ENCODE peak calls at places on chromosome 19, in eight cellular contexts. One of them, this sample, is unnamed.

GRCh38 chr19:29524201-29524911 is 1.4 kb upstream of the VSTM2B start:
- DNase-seq in dorsolateral prefrontal cortex: no peak
- DNase-seq in progenitor cell of endocrine pancreas: no peak
- DNase-seq in tibial artery: no peak
- DNase-seq in stomach: no peak
- DNase-seq in AG04449: no peak
- DNase-seq in colonic mucosa: no peak
- DNase-seq in epithelial cell of esophagus: no peak
- DNase-seq in this sample: no peak

GRCh38 chr19:6822311-6822670 is 49.8 kb downstream of the VAV1 start:
- DNase-seq in dorsolateral prefrontal cortex: no peak
- DNase-seq in progenitor cell of endocrine pancreas: no peak
- DNase-seq in tibial artery: no peak
- DNase-seq in stomach: no peak
- DNase-seq in AG04449: no peak
- DNase-seq in colonic mucosa: no peak
- DNase-seq in epithelial cell of esophagus: no peak
- DNase-seq in this sample: no peak

GRCh38 chr19:32876919-32877285 is 7.3 kb upstream of the SLC7A9 start:
- DNase-seq in dorsolateral prefrontal cortex: no peak
- DNase-seq in progenitor cell of endocrine pancreas: no peak
- DNase-seq in tibial artery: no peak
- DNase-seq in stomach: no peak
- DNase-seq in AG04449: peak
- DNase-seq in colonic mucosa: peak
- DNase-seq in epithelial cell of esophagus: peak
- DNase-seq in this sample: no peak

GRCh38 chr19:5293607-5294089 is 47.0 kb downstream of the PTPRS start:
- DNase-seq in dorsolateral prefrontal cortex: no peak
- DNase-seq in progenitor cell of endocrine pancreas: peak
- DNase-seq in tibial artery: no peak
- DNase-seq in stomach: peak
- DNase-seq in AG04449: no peak
- DNase-seq in colonic mucosa: no peak
- DNase-seq in epithelial cell of esophagus: no peak
- DNase-seq in this sample: no peak

GRCh38 chr19:32421589-32422361 is 16.2 kb downstream of the DPY19L3 start:
- DNase-seq in dorsolateral prefrontal cortex: no peak
- DNase-seq in progenitor cell of endocrine pancreas: no peak
- DNase-seq in tibial artery: no peak
- DNase-seq in stomach: no peak
- DNase-seq in AG04449: no peak
- DNase-seq in colonic mucosa: no peak
- DNase-seq in epithelial cell of esophagus: no peak
- DNase-seq in this sample: peak

GRCh38 chr19:656751-657559 is 6.1 kb downstream of the RNF126 start:
- DNase-seq in dorsolateral prefrontal cortex: no peak
- DNase-seq in progenitor cell of endocrine pancreas: no peak
- DNase-seq in tibial artery: no peak
- DNase-seq in stomach: no peak
- DNase-seq in AG04449: no peak
- DNase-seq in colonic mucosa: no peak
- DNase-seq in epithelial cell of esophagus: no peak
- DNase-seq in this sample: no peak

GRCh38 chr19:29714953-29715694 is at the start of gene C19orf12:
- DNase-seq in dorsolateral prefrontal cortex: no peak
- DNase-seq in progenitor cell of endocrine pancreas: peak
- DNase-seq in tibial artery: no peak
- DNase-seq in stomach: peak
- DNase-seq in AG04449: no peak
- DNase-seq in colonic mucosa: peak
- DNase-seq in epithelial cell of esophagus: peak
- DNase-seq in this sample: no peak

GRCh38 chr19:2478324-2478755 is 2.4 kb downstream of the GADD45B start:
- DNase-seq in dorsolateral prefrontal cortex: no peak
- DNase-seq in progenitor cell of endocrine pancreas: no peak
- DNase-seq in tibial artery: peak
- DNase-seq in stomach: peak
- DNase-seq in AG04449: no peak
- DNase-seq in colonic mucosa: peak
- DNase-seq in epithelial cell of esophagus: peak
- DNase-seq in this sample: peak

GRCh38 chr19:1826557-1827521 is 14.8 kb upstream of the ATP8B3 start:
- DNase-seq in dorsolateral prefrontal cortex: no peak
- DNase-seq in progenitor cell of endocrine pancreas: no peak
- DNase-seq in tibial artery: no peak
- DNase-seq in stomach: no peak
- DNase-seq in AG04449: no peak
- DNase-seq in colonic mucosa: no peak
- DNase-seq in epithelial cell of esophagus: no peak
- DNase-seq in this sample: no peak

GRCh38 chr19:34260771-34261173 is 6.4 kb downstream of the GARRE1 start:
- DNase-seq in dorsolateral prefrontal cortex: no peak
- DNase-seq in progenitor cell of endocrine pancreas: no peak
- DNase-seq in tibial artery: no peak
- DNase-seq in stomach: no peak
- DNase-seq in AG04449: no peak
- DNase-seq in colonic mucosa: no peak
- DNase-seq in epithelial cell of esophagus: no peak
- DNase-seq in this sample: no peak

GRCh38 chr19:18428837-18429674 is 8.9 kb downstream of the ISYNA1 start:
- DNase-seq in dorsolateral prefrontal cortex: no peak
- DNase-seq in progenitor cell of endocrine pancreas: peak
- DNase-seq in tibial artery: no peak
- DNase-seq in stomach: peak
- DNase-seq in AG04449: no peak
- DNase-seq in colonic mucosa: peak
- DNase-seq in epithelial cell of esophagus: peak
- DNase-seq in this sample: peak

GRCh38 chr19:41097302-41097701 is 9.1 kb downstream of the CYP2A13 start:
- DNase-seq in dorsolateral prefrontal cortex: no peak
- DNase-seq in progenitor cell of endocrine pancreas: no peak
- DNase-seq in tibial artery: no peak
- DNase-seq in stomach: no peak
- DNase-seq in AG04449: no peak
- DNase-seq in colonic mucosa: no peak
- DNase-seq in epithelial cell of esophagus: no peak
- DNase-seq in this sample: no peak

GRCh38 chr19:35942235-35942634 is 6.1 kb downstream of the LRFN3 start:
- DNase-seq in dorsolateral prefrontal cortex: no peak
- DNase-seq in progenitor cell of endocrine pancreas: no peak
- DNase-seq in tibial artery: no peak
- DNase-seq in stomach: no peak
- DNase-seq in AG04449: no peak
- DNase-seq in colonic mucosa: no peak
- DNase-seq in epithelial cell of esophagus: no peak
- DNase-seq in this sample: no peak

GRCh38 chr19:40467007-40467565 is 285 bp downstream of the SPTBN4 start:
- DNase-seq in dorsolateral prefrontal cortex: no peak
- DNase-seq in progenitor cell of endocrine pancreas: no peak
- DNase-seq in tibial artery: no peak
- DNase-seq in stomach: no peak
- DNase-seq in AG04449: no peak
- DNase-seq in colonic mucosa: no peak
- DNase-seq in epithelial cell of esophagus: no peak
- DNase-seq in this sample: no peak

GRCh38 chr19:52190679-52191293 is 934 bp downstream of the PPP2R1A start:
- DNase-seq in dorsolateral prefrontal cortex: no peak
- DNase-seq in progenitor cell of endocrine pancreas: no peak
- DNase-seq in tibial artery: no peak
- DNase-seq in stomach: peak
- DNase-seq in AG04449: no peak
- DNase-seq in colonic mucosa: peak
- DNase-seq in epithelial cell of esophagus: peak
- DNase-seq in this sample: no peak

GRCh38 chr19:10864538-10864899 is 6.8 kb upstream of the CARM1 start:
- DNase-seq in dorsolateral prefrontal cortex: peak
- DNase-seq in progenitor cell of endocrine pancreas: peak
- DNase-seq in tibial artery: peak
- DNase-seq in stomach: peak
- DNase-seq in AG04449: no peak
- DNase-seq in colonic mucosa: peak
- DNase-seq in epithelial cell of esophagus: peak
- DNase-seq in this sample: peak

GRCh38 chr19:54905411-54905810 is 537 bp upstream of the NCR1 start:
- DNase-seq in dorsolateral prefrontal cortex: no peak
- DNase-seq in progenitor cell of endocrine pancreas: no peak
- DNase-seq in tibial artery: no peak
- DNase-seq in stomach: no peak
- DNase-seq in AG04449: no peak
- DNase-seq in colonic mucosa: no peak
- DNase-seq in epithelial cell of esophagus: no peak
- DNase-seq in this sample: no peak

GRCh38 chr19:56476671-56477428 is at the start of gene ZNF667:
- DNase-seq in dorsolateral prefrontal cortex: no peak
- DNase-seq in progenitor cell of endocrine pancreas: no peak
- DNase-seq in tibial artery: no peak
- DNase-seq in stomach: no peak
- DNase-seq in AG04449: peak
- DNase-seq in colonic mucosa: peak
- DNase-seq in epithelial cell of esophagus: peak
- DNase-seq in this sample: no peak

GRCh38 chr19:57434386-57435061 is 601 bp upstream of the ZNF749 start:
- DNase-seq in dorsolateral prefrontal cortex: no peak
- DNase-seq in progenitor cell of endocrine pancreas: no peak
- DNase-seq in tibial artery: no peak
- DNase-seq in stomach: no peak
- DNase-seq in AG04449: no peak
- DNase-seq in colonic mucosa: no peak
- DNase-seq in epithelial cell of esophagus: peak
- DNase-seq in this sample: no peak

DNA sequence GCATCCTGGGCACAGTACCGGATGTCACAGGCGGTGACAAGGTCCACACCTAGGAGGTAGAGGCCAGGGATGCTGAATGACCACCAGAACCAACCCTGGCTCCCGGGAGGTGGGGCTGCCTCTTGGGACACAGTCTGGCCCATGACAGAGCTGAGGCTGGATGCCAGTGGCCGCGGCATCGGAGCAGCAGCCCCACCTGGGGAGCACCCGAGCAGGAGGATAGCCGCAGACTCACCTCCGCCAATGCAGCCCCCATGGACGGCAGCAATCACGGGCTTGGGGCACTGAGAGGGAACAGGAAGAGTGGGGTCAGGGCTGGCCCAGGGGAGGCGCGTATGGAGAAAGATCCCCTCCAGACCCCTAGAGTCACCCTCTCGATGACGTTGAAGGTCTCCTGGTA is 4.3 kb upstream of the LGALS4 start:
- DNase-seq in dorsolateral prefrontal cortex: no peak
- DNase-seq in progenitor cell of endocrine pancreas: no peak
- DNase-seq in tibial artery: no peak
- DNase-seq in stomach: no peak
- DNase-seq in AG04449: no peak
- DNase-seq in colonic mucosa: no peak
- DNase-seq in epithelial cell of esophagus: no peak
- DNase-seq in this sample: no peak
- TF ChIP-seq CTCF in dorsolateral prefrontal cortex: no peak
- TF ChIP-seq CTCF in progenitor cell of endocrine pancreas: no peak
- TF ChIP-seq CTCF in tibial artery: no peak
- TF ChIP-seq CTCF in stomach: no peak
- TF ChIP-seq CTCF in AG04449: no peak
- TF ChIP-seq CTCF in colonic mucosa: no peak
- TF ChIP-seq CTCF in epithelial cell of esophagus: no peak
- TF ChIP-seq CTCF in this sample: no peak

GRCh38 chr19:7919681-7920519 is at the start of gene SNAPC2:
- DNase-seq in dorsolateral prefrontal cortex: peak
- DNase-seq in progenitor cell of endocrine pancreas: peak
- DNase-seq in tibial artery: peak
- DNase-seq in stomach: peak
- DNase-seq in AG04449: peak
- DNase-seq in colonic mucosa: peak
- DNase-seq in epithelial cell of esophagus: peak
- DNase-seq in this sample: peak
- TF ChIP-seq CTCF in dorsolateral prefrontal cortex: no peak
- TF ChIP-seq CTCF in progenitor cell of endocrine pancreas: no peak
- TF ChIP-seq CTCF in tibial artery: no peak
- TF ChIP-seq CTCF in stomach: no peak
- TF ChIP-seq CTCF in AG04449: no peak
- TF ChIP-seq CTCF in colonic mucosa: no peak
- TF ChIP-seq CTCF in epithelial cell of esophagus: no peak
- TF ChIP-seq CTCF in this sample: no peak

DNA sequence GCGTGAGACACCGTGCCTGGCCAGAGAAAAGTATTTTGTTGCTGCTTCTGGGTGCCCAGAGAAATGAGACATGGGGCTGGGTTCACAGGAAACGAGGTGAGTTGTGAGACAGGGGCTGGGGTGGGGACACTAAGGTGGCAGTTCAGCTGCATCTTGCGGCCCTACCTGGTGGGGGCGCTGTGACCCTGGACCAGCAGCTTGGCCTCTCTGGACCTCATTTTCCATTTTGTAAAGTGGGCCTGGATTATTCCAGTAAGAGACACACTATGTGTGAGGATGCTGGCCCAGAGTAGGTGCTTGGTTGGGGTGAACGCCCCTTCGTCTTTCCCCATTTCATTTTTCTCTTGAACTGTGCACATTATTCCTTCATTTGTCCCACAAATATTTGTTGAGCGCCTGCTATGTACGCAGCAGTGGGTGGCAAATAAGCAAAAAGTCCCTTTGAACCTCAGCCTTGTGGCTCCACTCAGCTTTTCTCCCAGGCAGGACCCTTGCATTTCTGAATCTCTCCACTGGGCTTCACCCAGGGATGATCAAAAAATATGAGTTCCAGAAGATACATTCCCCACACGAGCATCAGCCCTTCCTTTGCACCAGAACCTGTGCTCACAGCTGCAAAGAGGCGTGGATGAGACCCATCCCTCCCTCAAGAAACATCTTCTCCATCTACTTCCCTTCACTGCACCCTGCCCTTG is 26.6 kb upstream of the OR10H1 start:
- DNase-seq in dorsolateral prefrontal cortex: no peak
- DNase-seq in progenitor cell of endocrine pancreas: no peak
- DNase-seq in tibial artery: no peak
- DNase-seq in stomach: no peak
- DNase-seq in AG04449: no peak
- DNase-seq in colonic mucosa: no peak
- DNase-seq in epithelial cell of esophagus: no peak
- DNase-seq in this sample: no peak
- TF ChIP-seq CTCF in dorsolateral prefrontal cortex: no peak
- TF ChIP-seq CTCF in progenitor cell of endocrine pancreas: no peak
- TF ChIP-seq CTCF in tibial artery: no peak
- TF ChIP-seq CTCF in stomach: no peak
- TF ChIP-seq CTCF in AG04449: no peak
- TF ChIP-seq CTCF in colonic mucosa: no peak
- TF ChIP-seq CTCF in epithelial cell of esophagus: no peak
- TF ChIP-seq CTCF in this sample: no peak

DNA sequence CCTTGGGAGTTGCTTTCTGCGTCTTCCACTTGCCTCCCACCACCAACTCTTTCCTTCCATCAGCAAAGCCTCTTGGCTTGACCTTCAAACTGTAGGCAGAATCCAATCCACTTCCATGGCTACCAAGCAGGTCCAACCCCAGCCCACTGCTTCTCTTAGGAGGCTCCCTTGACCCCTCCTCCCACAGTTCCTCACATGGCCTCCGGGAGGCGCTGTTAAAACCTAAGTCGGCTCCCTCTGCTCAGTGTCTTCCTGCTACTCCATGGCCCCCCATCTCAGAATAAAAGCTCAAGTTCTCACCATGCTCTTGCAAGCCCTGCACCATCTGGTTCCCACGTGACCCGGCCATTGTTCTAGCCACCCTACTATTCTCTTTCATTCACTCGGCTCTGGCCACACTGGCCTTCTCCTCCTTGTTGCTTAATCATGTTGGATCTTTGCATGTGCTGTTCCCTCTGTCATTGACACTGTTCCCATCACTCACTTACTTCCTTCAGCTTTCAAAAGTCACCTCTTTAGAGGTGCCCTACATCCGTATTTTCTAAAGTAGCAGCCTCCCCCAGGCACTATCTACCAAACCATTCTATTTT is 7.5 kb downstream of the IZUMO2 start:
- DNase-seq in dorsolateral prefrontal cortex: no peak
- DNase-seq in progenitor cell of endocrine pancreas: no peak
- DNase-seq in tibial artery: no peak
- DNase-seq in stomach: no peak
- DNase-seq in AG04449: no peak
- DNase-seq in colonic mucosa: no peak
- DNase-seq in epithelial cell of esophagus: no peak
- DNase-seq in this sample: no peak
- TF ChIP-seq CTCF in dorsolateral prefrontal cortex: no peak
- TF ChIP-seq CTCF in progenitor cell of endocrine pancreas: peak
- TF ChIP-seq CTCF in tibial artery: no peak
- TF ChIP-seq CTCF in stomach: no peak
- TF ChIP-seq CTCF in AG04449: no peak
- TF ChIP-seq CTCF in colonic mucosa: no peak
- TF ChIP-seq CTCF in epithelial cell of esophagus: no peak
- TF ChIP-seq CTCF in this sample: no peak